ENCODE peak calls at places on chromosome 1, in nine cellular contexts. F, E, B, T, P, O, A, Y and U are unnamed samples.
A peak's percentile ranks its signal among the peaks of the same experiment; 100 is the strongest.

GRCh38 chr1:161196521-161197451 is 2.1 kb downstream of the ADAMTS4 start:
- DNase-seq in F (no peak), E (peak; percentile 75), B (no peak), T (peak; percentile 70), P (no peak), O (peak; percentile 40), A (peak; percentile 52), Y (peak; percentile 68), U (no peak)

GRCh38 chr1:28412731-28413130 is 43.2 kb downstream of the PHACTR4 start:
- DNase-seq in F (no peak), E (no peak), B (no peak), T (no peak), P (no peak), O (no peak), A (no peak), Y (no peak), U (no peak)

GRCh38 chr1:164602480-164603093 is 43.6 kb downstream of the PBX1 start:
- DNase-seq in F (no peak), E (peak; percentile 77), B (peak; percentile 81), T (peak; percentile 73), P (no peak), O (peak; percentile 72), A (peak; percentile 55), Y (peak; percentile 70), U (peak; percentile 57)

GRCh38 chr1:67978988-67979516 is 71.4 kb downstream of the DIRAS3 start:
- DNase-seq in F (no peak), E (no peak), B (no peak), T (no peak), P (no peak), O (no peak), A (no peak), Y (no peak), U (no peak)

GRCh38 chr1:206411321-206411720 is 59.0 kb upstream of the IKBKE start:
- DNase-seq in F (no peak), E (no peak), B (no peak), T (no peak), P (no peak), O (no peak), A (no peak), Y (no peak), U (no peak)

GRCh38 chr1:156106624-156107488 is 7.7 kb upstream of the LMNA start:
- DNase-seq in F (no peak), E (no peak), B (no peak), T (no peak), P (no peak), O (no peak), A (peak; percentile 54), Y (no peak), U (no peak)

GRCh38 chr1:154611150-154611865 is 3.3 kb upstream of the ADAR start:
- DNase-seq in F (no peak), E (no peak), B (no peak), T (no peak), P (no peak), O (no peak), A (no peak), Y (no peak), U (no peak)

GRCh38 chr1:222896630-222897526 is 82.0 kb downstream of the DISP1 start:
- DNase-seq in F (no peak), E (no peak), B (no peak), T (no peak), P (no peak), O (no peak), A (no peak), Y (no peak), U (no peak)

GRCh38 chr1:240258910-240259309 is 167.2 kb downstream of the FMN2 start:
- DNase-seq in F (no peak), E (no peak), B (no peak), T (no peak), P (no peak), O (no peak), A (no peak), Y (no peak), U (no peak)

GRCh38 chr1:154463512-154463990 is 38.5 kb upstream of the TDRD10 start:
- DNase-seq in F (no peak), E (peak; percentile 21), B (no peak), T (no peak), P (no peak), O (peak; percentile 68), A (no peak), Y (no peak), U (no peak)

GRCh38 chr1:77175230-77175844 is 43.9 kb downstream of the PIGK start:
- DNase-seq in F (no peak), E (no peak), B (no peak), T (no peak), P (no peak), O (no peak), A (no peak), Y (no peak), U (no peak)

GRCh38 chr1:117608758-117609157 is 2.9 kb downstream of the TENT5C start:
- DNase-seq in F (no peak), E (no peak), B (no peak), T (no peak), P (no peak), O (no peak), A (no peak), Y (no peak), U (no peak)

GRCh38 chr1:195898924-195899323 is 709.3 kb downstream of the KCNT2 start:
- DNase-seq in F (no peak), E (no peak), B (no peak), T (no peak), P (no peak), O (no peak), A (no peak), Y (no peak), U (no peak)

GRCh38 chr1:119139857-119140176 is 636 bp downstream of the WARS2 start:
- DNase-seq in F (no peak), E (no peak), B (peak; percentile 32), T (no peak), P (no peak), O (no peak), A (no peak), Y (no peak), U (no peak)

GRCh38 chr1:98197356-98197755 is 276.5 kb upstream of the DPYD start:
- DNase-seq in F (no peak), E (no peak), B (no peak), T (no peak), P (no peak), O (no peak), A (no peak), Y (no peak), U (no peak)

GRCh38 chr1:22287273-22287672 is 144.4 kb upstream of the WNT4 start:
- DNase-seq in F (no peak), E (no peak), B (no peak), T (no peak), P (no peak), O (no peak), A (no peak), Y (no peak), U (no peak)

GRCh38 chr1:63693956-63694607 is 79.7 kb upstream of the ROR1 start:
- DNase-seq in F (no peak), E (no peak), B (no peak), T (no peak), P (no peak), O (no peak), A (no peak), Y (no peak), U (no peak)

DNA sequence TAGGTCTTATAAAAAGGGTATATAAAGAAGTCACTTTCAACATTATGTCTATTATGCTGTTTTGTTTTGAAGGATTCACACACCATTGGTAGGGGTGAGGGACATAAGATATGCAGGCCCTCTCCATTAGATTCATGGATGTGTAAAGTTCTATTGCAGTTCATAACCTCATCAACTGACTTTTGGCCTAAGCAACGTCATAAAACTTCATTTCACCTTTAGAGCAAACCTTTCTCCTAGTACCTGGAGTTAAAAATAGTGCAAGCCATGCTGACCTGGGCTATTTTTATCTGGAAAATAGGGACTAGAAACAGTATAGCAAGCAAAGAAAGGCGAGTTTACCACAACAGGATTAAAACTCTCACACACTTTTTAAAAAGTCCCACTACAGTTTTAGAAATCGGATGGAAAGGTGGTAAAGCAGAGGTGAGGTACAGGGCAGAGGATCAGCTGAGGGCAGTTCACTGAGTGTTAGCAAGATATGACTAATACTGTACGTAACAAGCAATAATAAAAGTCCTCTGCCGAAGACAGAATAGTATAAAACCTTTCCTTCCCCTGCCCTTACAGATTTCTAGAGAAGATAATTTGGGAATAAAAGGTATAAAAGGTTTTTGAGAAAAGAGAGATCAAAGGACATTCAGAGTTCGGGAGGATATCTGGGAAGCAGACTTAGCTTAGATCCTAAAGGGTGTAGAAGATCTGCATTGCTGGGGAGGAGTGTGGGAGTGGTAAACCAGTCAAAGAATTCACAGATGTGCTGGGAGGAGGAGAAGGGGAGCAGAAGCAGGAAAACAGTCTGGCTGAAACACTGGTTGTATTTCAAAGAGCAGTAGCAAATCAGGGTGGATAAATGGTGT is 14.3 kb downstream of the EGLN1 start:
- DNase-seq in F (no peak), E (no peak), B (no peak), T (no peak), P (no peak), O (no peak), A (no peak), Y (no peak), U (no peak)
- H3K27ac ChIP-seq in F (peak overlapping the region; percentile 73), E (no peak overlapping the region), B (no peak overlapping the region), T (peak overlapping the region; percentile 99), P (peak overlapping the region; percentile 19), O (peak overlapping the region; percentile 5), A (peak overlapping the region; percentile 19), Y (peak overlapping the region; percentile 47), U (peak overlapping the region; percentile 26)

GRCh38 chr1:197156692-197157091 is 10.2 kb upstream of the ASPM start:
- DNase-seq in F (no peak), E (no peak), B (no peak), T (no peak), P (no peak), O (no peak), A (no peak), Y (no peak), U (no peak)
- TF ChIP-seq CTCF in F (peak; percentile 7), E (no peak), B (no peak), T (no peak), P (no peak), O (no peak), A (no peak), Y (no peak), U (no peak)

GRCh38 chr1:998905-999796 is 746 bp downstream of the HES4 start:
- DNase-seq in F (peak; percentile 46), E (peak; percentile 46), B (no peak), T (peak; percentile 63), P (no peak), O (no peak), A (peak; percentile 25), Y (peak; percentile 26), U (no peak)
- H3K27ac ChIP-seq in F (peak overlapping the region; percentile 76), E (peak overlapping the region; percentile 52), B (peak overlapping the region; percentile 95), T (peak overlapping the region; percentile 92), P (peak overlapping the region; percentile 91), O (peak overlapping the region; percentile 100), A (peak overlapping the region; percentile 100), Y (peak overlapping the region; percentile 93), U (peak overlapping the region; percentile 78)

DNA sequence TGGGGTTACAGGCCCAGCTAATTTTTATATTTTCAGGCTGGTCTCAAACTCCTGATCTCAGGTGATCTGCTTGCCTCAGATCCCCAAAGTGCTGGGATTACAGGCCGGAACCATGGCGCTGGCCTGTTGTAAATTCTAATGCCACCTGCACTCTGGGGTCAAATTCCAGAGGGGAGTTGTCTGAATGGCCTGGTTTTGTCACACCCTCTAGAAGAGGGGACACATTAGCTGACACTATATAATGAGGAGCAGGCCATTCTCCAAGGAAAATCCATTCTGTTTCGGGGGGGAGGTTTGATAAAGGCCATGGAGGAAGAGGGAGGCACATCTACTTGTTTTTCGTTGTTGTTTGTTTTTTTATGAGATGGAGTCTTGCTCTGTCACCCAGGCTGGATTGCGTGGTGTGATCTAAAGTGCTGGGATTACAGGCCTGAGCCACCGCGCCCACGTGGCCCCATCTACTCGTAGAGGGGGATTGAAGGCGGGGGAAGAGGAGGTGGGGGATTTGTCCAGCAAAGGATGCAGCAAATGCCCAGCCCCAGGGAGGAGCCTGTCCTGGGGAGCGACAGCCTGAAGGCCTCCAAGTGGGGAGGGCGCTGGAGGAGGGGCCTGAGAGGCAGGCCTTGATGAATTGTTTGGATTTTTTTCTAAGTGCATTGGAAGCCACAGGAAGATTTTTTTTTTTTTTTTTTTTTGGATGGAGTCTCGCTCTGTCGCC is 78.4 kb upstream of the SLC45A1 start:
- DNase-seq in F (peak; percentile 71), E (peak; percentile 48), B (no peak), T (no peak), P (no peak), O (no peak), A (no peak), Y (peak; percentile 29), U (no peak)
- TF ChIP-seq CTCF in F (no peak), E (no peak), B (no peak), T (no peak), P (no peak), O (no peak), A (no peak), Y (no peak), U (no peak)